ENCODE peak calls at places on chromosome 19, in nine cellular contexts. R, L, A, V, T, B, U, O and J are unnamed samples.

GRCh38 chr19:34428549-34429285 is 536 bp downstream of the UBA2 start:
- DNase-seq in R (peak; percentile 45), L (peak; percentile 49), A (peak; percentile 4), V (no peak), T (peak; percentile 5), B (peak; percentile 47), U (peak; percentile 19), O (peak; percentile 27), J (peak; percentile 29)

GRCh38 chr19:5292453-5292842 is 48.2 kb downstream of the PTPRS start:
- DNase-seq in R (peak; percentile 30), L (no peak), A (no peak), V (no peak), T (no peak), B (peak; percentile 39), U (no peak), O (no peak), J (no peak)

GRCh38 chr19:11596156-11596555 is 1.1 kb upstream of the ZNF627 start:
- DNase-seq in R (no peak), L (no peak), A (no peak), V (no peak), T (no peak), B (no peak), U (no peak), O (no peak), J (no peak)

GRCh38 chr19:19120308-19121156 is 17.7 kb downstream of the TMEM161A start:
- DNase-seq in R (peak; percentile 71), L (peak; percentile 69), A (no peak), V (no peak), T (no peak), B (peak; percentile 41), U (no peak), O (peak; percentile 82), J (peak; percentile 89)

GRCh38 chr19:12938054-12938535 is 314 bp upstream of the CALR start:
- DNase-seq in R (peak; percentile 100), L (peak; percentile 99), A (peak; percentile 99), V (peak; percentile 100), T (peak; percentile 100), B (peak; percentile 100), U (peak; percentile 98), O (peak; percentile 100), J (peak; percentile 98)

GRCh38 chr19:52398091-52398461 is 427 bp downstream of the ZNF528 start:
- DNase-seq in R (peak; percentile 8), L (peak; percentile 16), A (no peak), V (no peak), T (no peak), B (peak; percentile 6), U (no peak), O (peak; percentile 7), J (peak; percentile 21)

GRCh38 chr19:43527860-43528622 is 1.0 kb upstream of the ETHE1 start:
- DNase-seq in R (peak; percentile 51), L (peak; percentile 32), A (no peak), V (no peak), T (peak; percentile 6), B (no peak), U (no peak), O (no peak), J (no peak)

GRCh38 chr19:5691930-5692784 is 2.1 kb downstream of the RPL36 start:
- DNase-seq in R (no peak), L (peak; percentile 27), A (no peak), V (no peak), T (no peak), B (no peak), U (no peak), O (no peak), J (no peak)

GRCh38 chr19:45245826-45246225 is 619 bp upstream of the EXOC3L2 start:
- DNase-seq in R (no peak), L (peak; percentile 25), A (no peak), V (no peak), T (no peak), B (no peak), U (no peak), O (peak; percentile 45), J (no peak)

GRCh38 chr19:55640577-55641375 is at the start of gene ZNF580:
- DNase-seq in R (peak; percentile 68), L (peak; percentile 81), A (no peak), V (no peak), T (peak; percentile 80), B (peak; percentile 54), U (peak; percentile 54), O (peak; percentile 86), J (peak; percentile 72)

GRCh38 chr19:51473009-51473707 is 5.2 kb upstream of the CEACAM18 start:
- DNase-seq in R (peak; percentile 78), L (peak; percentile 63), A (peak; percentile 71), V (peak; percentile 31), T (peak; percentile 58), B (peak; percentile 63), U (peak; percentile 54), O (peak; percentile 80), J (peak; percentile 91)

GRCh38 chr19:38107129-38107528 is 116.9 kb downstream of the DPF1 start:
- DNase-seq in R (no peak), L (no peak), A (no peak), V (no peak), T (no peak), B (no peak), U (no peak), O (no peak), J (no peak)

GRCh38 chr19:11736696-11737095 is 2.0 kb downstream of the ZNF823 start:
- DNase-seq in R (peak; percentile 19), L (peak; percentile 81), A (no peak), V (no peak), T (peak; percentile 77), B (peak; percentile 26), U (no peak), O (peak; percentile 33), J (peak; percentile 15)

GRCh38 chr19:15919243-15919642 is 15.1 kb downstream of the CYP4F11 start:
- DNase-seq in R (no peak), L (no peak), A (no peak), V (no peak), T (no peak), B (no peak), U (no peak), O (no peak), J (no peak)

GRCh38 chr19:12652219-12652618 is 14.3 kb downstream of the MAN2B1 start:
- DNase-seq in R (no peak), L (no peak), A (no peak), V (no peak), T (no peak), B (no peak), U (no peak), O (no peak), J (no peak)

GRCh38 chr19:45235485-45235884 is 9.7 kb downstream of the EXOC3L2 start:
- DNase-seq in R (no peak), L (no peak), A (no peak), V (no peak), T (no peak), B (no peak), U (no peak), O (no peak), J (no peak)

GRCh38 chr19:1875646-1876493 is 9.4 kb downstream of the ABHD17A start:
- DNase-seq in R (peak; percentile 94), L (peak; percentile 91), A (peak; percentile 76), V (peak; percentile 82), T (peak; percentile 78), B (peak; percentile 67), U (peak; percentile 87), O (peak; percentile 89), J (peak; percentile 94)

GRCh38 chr19:11278670-11279069 is 16.3 kb upstream of the DOCK6 start:
- DNase-seq in R (no peak), L (no peak), A (no peak), V (no peak), T (no peak), B (no peak), U (no peak), O (peak; percentile 70), J (no peak)

GRCh38 chr19:11410682-11411081 is 8.4 kb downstream of the RGL3 start:
- DNase-seq in R (no peak), L (peak; percentile 66), A (no peak), V (no peak), T (peak; percentile 65), B (no peak), U (no peak), O (peak; percentile 11), J (no peak)

GRCh38 chr19:49113762-49114629 is at the start of gene LIN7B:
- DNase-seq in R (peak; percentile 74), L (peak; percentile 76), A (peak; percentile 46), V (peak; percentile 26), T (peak; percentile 48), B (peak; percentile 76), U (peak; percentile 66), O (peak; percentile 63), J (peak; percentile 83)

GRCh38 chr19:16470541-16470910 is 1.2 kb downstream of the EPS15L1 start:
- DNase-seq in R (no peak), L (peak; percentile 53), A (no peak), V (no peak), T (no peak), B (no peak), U (no peak), O (no peak), J (no peak)

GRCh38 chr19:4717191-4717965 is 6.3 kb downstream of the DPP9 start:
- DNase-seq in R (no peak), L (peak; percentile 82), A (no peak), V (no peak), T (no peak), B (peak; percentile 95), U (no peak), O (peak; percentile 45), J (no peak)

GRCh38 chr19:46587861-46588260 is 13.3 kb upstream of the CALM3 start:
- DNase-seq in R (no peak), L (no peak), A (no peak), V (no peak), T (no peak), B (no peak), U (no peak), O (no peak), J (no peak)

GRCh38 chr19:28864577-28865042 is 348.3 kb downstream of the UQCRFS1 start:
- DNase-seq in R (peak; percentile 35), L (peak; percentile 15), A (no peak), V (peak; percentile 51), T (no peak), B (no peak), U (no peak), O (peak; percentile 34), J (no peak)

GRCh38 chr19:40254714-40255418 is 28.4 kb upstream of the CCNP start:
- DNase-seq in R (no peak), L (no peak), A (no peak), V (no peak), T (no peak), B (no peak), U (no peak), O (no peak), J (no peak)

GRCh38 chr19:566403-566802 is 6.0 kb upstream of the BSG start:
- DNase-seq in R (peak; percentile 61), L (peak; percentile 72), A (no peak), V (no peak), T (no peak), B (no peak), U (no peak), O (peak; percentile 90), J (no peak)

GRCh38 chr19:31177230-31177629 is 172.0 kb downstream of the TSHZ3 start:
- DNase-seq in R (no peak), L (peak; percentile 7), A (no peak), V (no peak), T (no peak), B (no peak), U (no peak), O (no peak), J (no peak)

GRCh38 chr19:39497850-39498261 is 891 bp upstream of the DLL3 start:
- DNase-seq in R (peak; percentile 49), L (peak; percentile 39), A (no peak), V (peak; percentile 77), T (no peak), B (no peak), U (no peak), O (peak; percentile 29), J (peak; percentile 92)

GRCh38 chr19:23002690-23003422 is at the start of gene ZNF728:
- DNase-seq in R (peak; percentile 25), L (no peak), A (no peak), V (no peak), T (no peak), B (no peak), U (no peak), O (no peak), J (no peak)